ENCODE peak calls at places on chromosomes 11 and 22, in nine cellular contexts. E is endothelial cell of umbilical vein, S is GM12891, T is spleen, Y is HCT116, B is uterus, H is body of pancreas, R is testis, M is IMR-90. P is an unnamed sample.

GRCh38 chr11:84817998-84818397 is 809.1 kb downstream of the DLG2 start:
- DNase-seq in E (no peak), S (no peak), T (no peak), Y (no peak), B (no peak), H (no peak), R (no peak), M (peak), P (no peak)

GRCh38 chr22:26056455-26056854 is 112.8 kb upstream of the SEZ6L start:
- DNase-seq in E (no peak), S (no peak), T (no peak), Y (no peak), B (no peak), H (no peak), R (no peak), M (no peak), P (no peak)

GRCh38 chr11:2203440-2204259 is 32.0 kb upstream of the TH start:
- DNase-seq in E (no peak), S (no peak), T (peak), Y (no peak), B (no peak), H (peak), R (no peak), M (no peak), P (no peak)

GRCh38 chr11:5600374-5600851 is 4.0 kb downstream of the TRIM6 start:
- DNase-seq in E (peak), S (peak), T (peak), Y (peak), B (peak), H (peak), R (peak), M (peak), P (peak)

GRCh38 chr11:126159719-126160344 is 51.6 kb downstream of the RPUSD4 start:
- DNase-seq in E (no peak), S (no peak), T (peak), Y (no peak), B (no peak), H (no peak), R (no peak), M (no peak), P (no peak)

GRCh38 chr11:9176550-9176949 is 85.2 kb upstream of the SCUBE2 start:
- DNase-seq in E (no peak), S (no peak), T (no peak), Y (no peak), B (no peak), H (no peak), R (no peak), M (peak), P (no peak)

GRCh38 chr11:131465746-131466145 is 95.3 kb downstream of the NTM start:
- DNase-seq in E (no peak), S (no peak), T (no peak), Y (no peak), B (no peak), H (no peak), R (no peak), M (no peak), P (peak)

GRCh38 chr22:23849009-23850006 is 8.4 kb upstream of the SLC2A11 start:
- DNase-seq in E (peak), S (peak), T (peak), Y (peak), B (peak), H (peak), R (peak), M (peak), P (peak)

GRCh38 chr11:76889414-76889975 is 28.8 kb downstream of the ACER3 start:
- DNase-seq in E (no peak), S (no peak), T (no peak), Y (no peak), B (no peak), H (no peak), R (no peak), M (no peak), P (no peak)

GRCh38 chr11:69193151-69193550 is 37.4 kb downstream of the SMIM38 start:
- DNase-seq in E (no peak), S (no peak), T (no peak), Y (no peak), B (no peak), H (no peak), R (no peak), M (no peak), P (no peak)

GRCh38 chr11:126485021-126485781 is 129.7 kb downstream of the ST3GAL4 start:
- DNase-seq in E (no peak), S (no peak), T (peak), Y (no peak), B (no peak), H (no peak), R (no peak), M (peak), P (no peak)

GRCh38 chr11:134050541-134051383 is 18.1 kb upstream of the JAM3 start:
- DNase-seq in E (peak), S (peak), T (peak), Y (peak), B (peak), H (peak), R (peak), M (peak), P (peak)

GRCh38 chr22:50034126-50035081 is 21.8 kb upstream of the IL17REL start:
- DNase-seq in E (no peak), S (no peak), T (peak), Y (no peak), B (no peak), H (no peak), R (no peak), M (no peak), P (no peak)

GRCh38 chr11:94895451-94895850 is 77.9 kb downstream of the CWC15 start:
- DNase-seq in E (peak), S (no peak), T (no peak), Y (no peak), B (no peak), H (no peak), R (no peak), M (peak), P (no peak)

GRCh38 chr11:7563269-7563668 is 49.5 kb downstream of the PPFIBP2 start:
- DNase-seq in E (no peak), S (no peak), T (no peak), Y (no peak), B (no peak), H (no peak), R (no peak), M (no peak), P (no peak)

GRCh38 chr22:25057013-25057881 is 104.7 kb downstream of the KIAA1671 start:
- DNase-seq in E (peak), S (peak), T (peak), Y (peak), B (peak), H (peak), R (peak), M (no peak), P (peak)

GRCh38 chr11:119616586-119617342 is 112.2 kb downstream of the NECTIN1 start:
- DNase-seq in E (no peak), S (no peak), T (no peak), Y (no peak), B (no peak), H (no peak), R (no peak), M (no peak), P (no peak)

GRCh38 chr22:27952779-27953178 is 33.7 kb upstream of the PITPNB start:
- DNase-seq in E (peak), S (no peak), T (no peak), Y (no peak), B (no peak), H (no peak), R (no peak), M (no peak), P (peak)

GRCh38 chr11:130103296-130103814 is 33.7 kb downstream of the APLP2 start:
- DNase-seq in E (peak), S (no peak), T (no peak), Y (no peak), B (no peak), H (no peak), R (no peak), M (peak), P (no peak)

GRCh38 chr11:65053826-65054503 is 4.4 kb downstream of the NAALADL1 start:
- DNase-seq in E (no peak), S (no peak), T (no peak), Y (no peak), B (no peak), H (no peak), R (no peak), M (no peak), P (no peak)

GRCh38 chr11:131511794-131512193 is 141.4 kb downstream of the NTM start:
- DNase-seq in E (no peak), S (peak), T (no peak), Y (no peak), B (no peak), H (peak), R (peak), M (no peak), P (peak)

GRCh38 chr11:75305993-75306392 is 45.5 kb downstream of the ARRB1 start:
- DNase-seq in E (no peak), S (no peak), T (no peak), Y (no peak), B (no peak), H (no peak), R (no peak), M (no peak), P (no peak)

GRCh38 chr11:33698921-33699320 is 1.7 kb downstream of the C11orf91 start:
- DNase-seq in E (no peak), S (no peak), T (no peak), Y (no peak), B (no peak), H (no peak), R (no peak), M (no peak), P (no peak)

GRCh38 chr11:47551086-47551485 is 1.8 kb downstream of the CELF1 start:
- DNase-seq in E (peak), S (no peak), T (no peak), Y (no peak), B (no peak), H (no peak), R (no peak), M (peak), P (peak)

GRCh38 chr11:75383246-75383645 is 16.1 kb upstream of the RPS3 start:
- DNase-seq in E (no peak), S (no peak), T (peak), Y (no peak), B (no peak), H (no peak), R (no peak), M (no peak), P (no peak)

GRCh38 chr11:46235777-46236688 is 41.4 kb upstream of the CREB3L1 start:
- DNase-seq in E (no peak), S (no peak), T (no peak), Y (no peak), B (no peak), H (no peak), R (no peak), M (no peak), P (no peak)

GRCh38 chr11:118606157-118606843 is 1.1 kb upstream of the PHLDB1 start:
- DNase-seq in E (no peak), S (no peak), T (peak), Y (no peak), B (no peak), H (peak), R (no peak), M (no peak), P (no peak)

GRCh38 chr11:1402355-1402754 is 12.6 kb downstream of the BRSK2 start:
- DNase-seq in E (no peak), S (no peak), T (no peak), Y (no peak), B (no peak), H (no peak), R (no peak), M (no peak), P (no peak)

GRCh38 chr11:44905131-44905866 is 45.4 kb downstream of the TP53I11 start:
- DNase-seq in E (no peak), S (no peak), T (no peak), Y (no peak), B (no peak), H (no peak), R (no peak), M (peak), P (no peak)

GRCh38 chr11:115963170-115963569 is 459.0 kb upstream of the CADM1 start:
- DNase-seq in E (no peak), S (no peak), T (no peak), Y (no peak), B (no peak), H (no peak), R (no peak), M (no peak), P (no peak)
- TF ChIP-seq POLR2A in E (no peak), S (no peak), T (no peak), Y (no peak), B (no peak), H (no peak), R (no peak), M (no peak), P (no peak)

GRCh38 chr11:70202898-70203748 is at the start of gene FADD:
- DNase-seq in E (peak), S (peak), T (peak), Y (peak), B (peak), H (peak), R (peak), M (peak), P (peak)
- TF ChIP-seq POLR2A in E (peak), S (peak), T (no peak), Y (peak), B (peak), H (peak), R (no peak), M (peak), P (peak)

GRCh38 chr22:19764636-19765476 is 4.3 kb downstream of the TBX1 start:
- DNase-seq in E (no peak), S (no peak), T (no peak), Y (no peak), B (no peak), H (no peak), R (no peak), M (no peak), P (no peak)
- TF ChIP-seq POLR2A in E (no peak), S (no peak), T (no peak), Y (no peak), B (no peak), H (no peak), R (no peak), M (no peak), P (no peak)

GRCh38 chr22:36378080-36378788 is 9.5 kb downstream of the MYH9 start:
- DNase-seq in E (no peak), S (no peak), T (no peak), Y (no peak), B (no peak), H (no peak), R (no peak), M (no peak), P (no peak)

GRCh38 chr22:36383110-36383581 is 4.6 kb downstream of the MYH9 start:
- DNase-seq in E (peak), S (peak), T (peak), Y (no peak), B (no peak), H (no peak), R (no peak), M (peak), P (peak)

GRCh38 chr22:36377022-36377631 is 10.6 kb downstream of the MYH9 start:
- DNase-seq in E (no peak), S (no peak), T (no peak), Y (no peak), B (no peak), H (no peak), R (no peak), M (no peak), P (peak)

GRCh38 chr22:36381513-36382079 is 6.2 kb downstream of the MYH9 start:
- DNase-seq in E (no peak), S (no peak), T (no peak), Y (no peak), B (no peak), H (no peak), R (no peak), M (peak), P (no peak)

DNA sequence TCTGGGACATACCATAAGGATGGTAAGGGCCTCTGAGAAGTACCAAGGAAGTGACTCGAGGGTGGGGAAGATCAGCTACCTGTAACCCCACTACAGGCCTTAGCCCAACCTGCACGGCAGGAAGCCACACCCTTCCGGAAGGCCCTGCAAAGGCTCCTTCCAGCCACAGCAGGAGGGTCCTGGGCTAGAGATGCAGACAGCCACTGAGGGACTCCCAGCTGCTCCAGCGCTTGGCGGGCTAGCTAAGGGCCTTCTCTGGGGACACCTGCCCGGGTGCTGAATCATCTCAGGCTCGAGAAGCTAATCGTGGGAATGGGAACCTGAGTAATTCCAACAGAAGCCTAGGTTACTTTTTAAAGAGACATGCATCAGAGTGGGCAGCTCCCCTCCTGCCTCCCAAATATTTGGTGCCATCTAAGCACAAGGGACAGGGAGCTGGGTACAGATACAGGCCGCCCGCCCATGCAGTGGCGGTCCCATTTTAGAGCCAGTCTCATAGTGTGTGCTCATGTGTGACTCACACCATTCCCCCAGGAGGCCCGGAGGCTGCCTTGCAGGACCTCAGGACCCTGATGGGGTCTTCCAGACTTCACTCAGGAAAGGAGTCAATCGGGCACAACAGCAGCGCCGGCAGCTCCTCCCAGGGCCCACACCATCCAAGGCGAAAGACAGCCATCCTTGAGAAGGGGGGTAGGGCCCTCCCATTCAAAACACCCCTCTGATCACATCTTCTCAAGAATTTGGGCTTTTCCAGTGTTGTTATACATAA is 8.0 kb downstream of the MYH9 start:
- DNase-seq in E (no peak), S (no peak), T (peak), Y (no peak), B (no peak), H (no peak), R (no peak), M (peak), P (no peak)
- TF ChIP-seq POLR2A in E (no peak), S (no peak), T (no peak), Y (no peak), B (no peak), H (no peak), R (no peak), M (no peak), P (no peak)

P was measured in erythroblast.